ENCODE peak calls at places on chromosomes 13 and 19, in nine cellular contexts. One of them, this sample, is unnamed.
A peak's percentile ranks its signal among the peaks of the same experiment; 100 is the strongest.

GRCh38 chr13:46126552-46127171 is 21.8 kb upstream of the CPB2 start:
- DNase-seq in psoas muscle: peak; percentile 41
- DNase-seq in fibroblast of lung: peak; percentile 49
- DNase-seq in lower lobe of right lung: peak; percentile 77
- DNase-seq in endodermal cell: peak; percentile 93
- DNase-seq in left lung: peak; percentile 66
- DNase-seq in tibial artery: no peak
- DNase-seq in GM23248: peak; percentile 86
- DNase-seq in Peyer's patch: peak; percentile 82
- DNase-seq in this sample: peak; percentile 87

GRCh38 chr19:38361633-38362075 is 12.7 kb upstream of the PSMD8 start:
- DNase-seq in Peyer's patch: peak; percentile 88
- DNase-seq in left lung: peak; percentile 87
- DNase-seq in fibroblast of lung: peak; percentile 71
- DNase-seq in lower lobe of right lung: peak; percentile 87
- DNase-seq in psoas muscle: peak; percentile 68
- DNase-seq in endodermal cell: peak; percentile 99
- DNase-seq in tibial artery: peak; percentile 79
- DNase-seq in GM23248: peak; percentile 87
- DNase-seq in this sample: peak; percentile 98

GRCh38 chr19:19663292-19664120 is at the start of gene ATP13A1:
- DNase-seq in psoas muscle: peak; percentile 96
- DNase-seq in lower lobe of right lung: peak; percentile 99
- DNase-seq in Peyer's patch: peak; percentile 98
- DNase-seq in tibial artery: peak; percentile 99
- DNase-seq in left lung: peak; percentile 98
- DNase-seq in fibroblast of lung: peak; percentile 98
- DNase-seq in endodermal cell: peak; percentile 98
- DNase-seq in GM23248: peak; percentile 99
- DNase-seq in this sample: peak; percentile 99

GRCh38 chr19:57903298-57904174 is 12.9 kb downstream of the ZNF417 start:
- DNase-seq in psoas muscle: no peak
- DNase-seq in GM23248: peak; percentile 76
- DNase-seq in left lung: no peak
- DNase-seq in lower lobe of right lung: no peak
- DNase-seq in endodermal cell: no peak
- DNase-seq in Peyer's patch: peak; percentile 61
- DNase-seq in tibial artery: no peak
- DNase-seq in fibroblast of lung: peak; percentile 21
- DNase-seq in this sample: peak; percentile 83

GRCh38 chr13:39496487-39496998 is 106.5 kb downstream of the LHFPL6 start:
- DNase-seq in lower lobe of right lung: no peak
- DNase-seq in tibial artery: no peak
- DNase-seq in fibroblast of lung: no peak
- DNase-seq in endodermal cell: no peak
- DNase-seq in GM23248: no peak
- DNase-seq in Peyer's patch: no peak
- DNase-seq in left lung: no peak
- DNase-seq in psoas muscle: no peak
- DNase-seq in this sample: no peak

GRCh38 chr19:37114001-37114400 is 35.8 kb downstream of the ZNF420 start:
- DNase-seq in endodermal cell: no peak
- DNase-seq in tibial artery: no peak
- DNase-seq in left lung: no peak
- DNase-seq in psoas muscle: no peak
- DNase-seq in Peyer's patch: no peak
- DNase-seq in GM23248: no peak
- DNase-seq in fibroblast of lung: no peak
- DNase-seq in lower lobe of right lung: no peak
- DNase-seq in this sample: no peak

GRCh38 chr13:51821666-51822065 is 17.7 kb upstream of the DHRS12 start:
- DNase-seq in endodermal cell: no peak
- DNase-seq in Peyer's patch: peak; percentile 59
- DNase-seq in GM23248: no peak
- DNase-seq in left lung: no peak
- DNase-seq in fibroblast of lung: no peak
- DNase-seq in psoas muscle: no peak
- DNase-seq in lower lobe of right lung: no peak
- DNase-seq in tibial artery: no peak
- DNase-seq in this sample: no peak

GRCh38 chr13:72293206-72293605 is 426.2 kb upstream of the DACH1 start:
- DNase-seq in endodermal cell: no peak
- DNase-seq in fibroblast of lung: peak; percentile 49
- DNase-seq in left lung: no peak
- DNase-seq in GM23248: no peak
- DNase-seq in lower lobe of right lung: no peak
- DNase-seq in Peyer's patch: no peak
- DNase-seq in tibial artery: no peak
- DNase-seq in psoas muscle: no peak
- DNase-seq in this sample: no peak

GRCh38 chr13:71274923-71275593 is 591.9 kb downstream of the DACH1 start:
- DNase-seq in GM23248: no peak
- DNase-seq in Peyer's patch: no peak
- DNase-seq in psoas muscle: no peak
- DNase-seq in left lung: no peak
- DNase-seq in endodermal cell: no peak
- DNase-seq in fibroblast of lung: no peak
- DNase-seq in lower lobe of right lung: no peak
- DNase-seq in tibial artery: no peak
- DNase-seq in this sample: no peak

GRCh38 chr19:20640023-20640422 is 21.3 kb downstream of the ZNF626 start:
- DNase-seq in fibroblast of lung: no peak
- DNase-seq in lower lobe of right lung: no peak
- DNase-seq in endodermal cell: no peak
- DNase-seq in left lung: no peak
- DNase-seq in tibial artery: no peak
- DNase-seq in psoas muscle: no peak
- DNase-seq in Peyer's patch: no peak
- DNase-seq in GM23248: no peak
- DNase-seq in this sample: no peak

GRCh38 chr13:46179576-46180368 is 2.2 kb downstream of the LCP1 start:
- DNase-seq in fibroblast of lung: no peak
- DNase-seq in lower lobe of right lung: peak; percentile 75
- DNase-seq in GM23248: no peak
- DNase-seq in Peyer's patch: peak; percentile 93
- DNase-seq in left lung: peak; percentile 82
- DNase-seq in endodermal cell: no peak
- DNase-seq in tibial artery: peak; percentile 73
- DNase-seq in psoas muscle: peak; percentile 33
- DNase-seq in this sample: no peak

GRCh38 chr13:102225892-102226291 is 176.0 kb downstream of the FGF14 start:
- DNase-seq in GM23248: no peak
- DNase-seq in lower lobe of right lung: no peak
- DNase-seq in endodermal cell: no peak
- DNase-seq in tibial artery: no peak
- DNase-seq in fibroblast of lung: no peak
- DNase-seq in left lung: no peak
- DNase-seq in psoas muscle: no peak
- DNase-seq in Peyer's patch: no peak
- DNase-seq in this sample: no peak

DNA sequence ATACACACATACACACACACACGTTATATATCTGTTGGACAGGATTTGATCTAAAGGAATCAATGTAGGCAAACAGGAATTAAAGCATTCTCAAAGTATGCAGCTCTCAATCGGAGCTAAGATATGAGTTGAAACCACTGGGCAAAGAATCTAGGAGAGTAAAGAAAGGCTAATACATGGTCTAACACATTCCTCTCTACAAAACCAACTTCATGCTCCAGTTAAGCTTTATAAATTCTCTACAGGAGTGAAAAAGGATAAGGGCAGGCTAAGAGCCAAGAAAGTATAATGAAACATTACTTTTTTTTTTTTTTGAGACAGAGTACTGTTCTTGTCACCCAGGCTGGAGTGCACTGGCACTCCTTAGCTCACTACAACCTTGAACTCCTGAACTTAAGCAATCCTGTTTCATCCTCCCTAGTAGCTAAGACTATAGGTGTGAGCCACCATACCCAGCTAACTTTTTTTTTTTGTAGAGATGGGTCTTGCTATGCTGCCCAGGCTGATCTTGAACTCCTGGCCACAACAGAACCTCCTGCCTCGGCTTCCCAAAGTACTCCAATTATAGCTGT is 10.6 kb downstream of the FBXL3 start:
- DNase-seq in GM23248: no peak
- DNase-seq in Peyer's patch: no peak
- DNase-seq in left lung: no peak
- DNase-seq in psoas muscle: no peak
- DNase-seq in lower lobe of right lung: no peak
- DNase-seq in tibial artery: no peak
- DNase-seq in fibroblast of lung: peak; percentile 41
- DNase-seq in endodermal cell: no peak
- DNase-seq in this sample: no peak
- H3K4me1 ChIP-seq in GM23248: peaks cover 22% of the 10 kb centered on the region
- H3K4me1 ChIP-seq in Peyer's patch: peaks cover 4% of the 10 kb centered on the region
- H3K4me1 ChIP-seq in left lung: peaks cover 48% of the 10 kb centered on the region
- H3K4me1 ChIP-seq in psoas muscle: peaks cover 40% of the 10 kb centered on the region
- H3K4me1 ChIP-seq in lower lobe of right lung: peaks cover 39% of the 10 kb centered on the region
- H3K4me1 ChIP-seq in tibial artery: no peaks in the 10 kb centered on the region
- H3K4me1 ChIP-seq in fibroblast of lung: no peaks in the 10 kb centered on the region
- H3K4me1 ChIP-seq in endodermal cell: no peaks in the 10 kb centered on the region
- H3K4me1 ChIP-seq in this sample: no peaks in the 10 kb centered on the region

GRCh38 chr19:47243364-47243775 is 12.4 kb upstream of the BBC3 start:
- DNase-seq in left lung: no peak
- DNase-seq in fibroblast of lung: no peak
- DNase-seq in tibial artery: no peak
- DNase-seq in GM23248: no peak
- DNase-seq in endodermal cell: no peak
- DNase-seq in psoas muscle: no peak
- DNase-seq in Peyer's patch: no peak
- DNase-seq in lower lobe of right lung: no peak
- DNase-seq in this sample: no peak
- H3K4me1 ChIP-seq in left lung: peaks cover 63% of the 10 kb centered on the region
- H3K4me1 ChIP-seq in fibroblast of lung: peaks cover 14% of the 10 kb centered on the region
- H3K4me1 ChIP-seq in tibial artery: no peaks in the 10 kb centered on the region
- H3K4me1 ChIP-seq in GM23248: peaks cover 17% of the 10 kb centered on the region
- H3K4me1 ChIP-seq in endodermal cell: peaks cover 6% of the 10 kb centered on the region
- H3K4me1 ChIP-seq in psoas muscle: peaks cover 20% of the 10 kb centered on the region
- H3K4me1 ChIP-seq in Peyer's patch: peaks cover 31% of the 10 kb centered on the region
- H3K4me1 ChIP-seq in lower lobe of right lung: peaks cover 49% of the 10 kb centered on the region
- H3K4me1 ChIP-seq in this sample: peaks cover 17% of the 10 kb centered on the region

GRCh38 chr13:32538621-32539246 is at the start of gene N4BP2L2:
- DNase-seq in Peyer's patch: peak; percentile 97
- DNase-seq in GM23248: peak; percentile 99
- DNase-seq in endodermal cell: peak; percentile 97
- DNase-seq in fibroblast of lung: peak; percentile 96
- DNase-seq in tibial artery: peak; percentile 97
- DNase-seq in psoas muscle: peak; percentile 91
- DNase-seq in left lung: peak; percentile 97
- DNase-seq in lower lobe of right lung: peak; percentile 95
- DNase-seq in this sample: peak; percentile 85

GRCh38 chr13:32538234-32538620 is 368 bp downstream of the N4BP2L2 start:
- DNase-seq in endodermal cell: no peak
- DNase-seq in left lung: peak; percentile 56
- DNase-seq in lower lobe of right lung: peak; percentile 56
- DNase-seq in GM23248: peak; percentile 76
- DNase-seq in tibial artery: peak; percentile 72
- DNase-seq in psoas muscle: peak; percentile 27
- DNase-seq in fibroblast of lung: peak; percentile 50
- DNase-seq in Peyer's patch: no peak
- DNase-seq in this sample: no peak

GRCh38 chr13:32537580-32538233 is 888 bp downstream of the N4BP2L2 start:
- DNase-seq in left lung: peak; percentile 50
- DNase-seq in psoas muscle: peak; percentile 39
- DNase-seq in GM23248: peak; percentile 32
- DNase-seq in endodermal cell: peak; percentile 67
- DNase-seq in tibial artery: peak; percentile 73
- DNase-seq in fibroblast of lung: peak; percentile 7
- DNase-seq in lower lobe of right lung: peak; percentile 65
- DNase-seq in Peyer's patch: peak; percentile 59
- DNase-seq in this sample: peak; percentile 84

GRCh38 chr13:32535140-32535539 is 3.5 kb downstream of the N4BP2L2 start:
- DNase-seq in left lung: no peak
- DNase-seq in Peyer's patch: no peak
- DNase-seq in lower lobe of right lung: no peak
- DNase-seq in GM23248: peak; percentile 10
- DNase-seq in tibial artery: no peak
- DNase-seq in fibroblast of lung: no peak
- DNase-seq in endodermal cell: no peak
- DNase-seq in psoas muscle: no peak
- DNase-seq in this sample: no peak

DNA sequence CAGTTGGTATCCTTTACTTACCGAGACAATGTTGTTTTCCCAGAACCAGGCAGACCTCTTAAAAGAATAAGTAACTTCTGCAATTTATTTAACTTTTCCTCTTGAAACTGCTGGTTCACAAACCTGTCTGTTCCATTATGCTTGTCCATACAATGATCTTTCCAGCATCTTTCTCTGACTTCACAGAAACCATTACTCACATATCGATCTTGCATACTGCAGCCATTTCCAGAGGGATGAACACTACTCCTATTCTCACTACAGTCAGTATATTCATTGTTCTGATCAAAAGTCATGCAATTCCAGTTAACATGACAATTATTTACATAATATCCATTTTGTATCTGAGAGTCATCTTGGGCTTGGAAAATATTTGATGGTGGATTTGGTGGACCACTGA is 2.8 kb downstream of the N4BP2L2 start:
- DNase-seq in left lung: no peak
- DNase-seq in endodermal cell: no peak
- DNase-seq in fibroblast of lung: no peak
- DNase-seq in tibial artery: no peak
- DNase-seq in lower lobe of right lung: no peak
- DNase-seq in psoas muscle: no peak
- DNase-seq in Peyer's patch: no peak
- DNase-seq in GM23248: no peak
- DNase-seq in this sample: no peak
- H3K4me1 ChIP-seq in left lung: peaks cover 73% of the 10 kb centered on the region
- H3K4me1 ChIP-seq in endodermal cell: no peaks in the 10 kb centered on the region
- H3K4me1 ChIP-seq in fibroblast of lung: peaks cover 4% of the 10 kb centered on the region
- H3K4me1 ChIP-seq in tibial artery: no peaks in the 10 kb centered on the region
- H3K4me1 ChIP-seq in lower lobe of right lung: peaks cover 64% of the 10 kb centered on the region
- H3K4me1 ChIP-seq in psoas muscle: peaks cover 54% of the 10 kb centered on the region
- H3K4me1 ChIP-seq in Peyer's patch: no peaks in the 10 kb centered on the region
- H3K4me1 ChIP-seq in GM23248: peaks cover 26% of the 10 kb centered on the region
- H3K4me1 ChIP-seq in this sample: peaks cover 8% of the 10 kb centered on the region

GRCh38 chr13:44159633-44160279 is 213.9 kb upstream of the SERP2 start:
- DNase-seq in Peyer's patch: no peak
- DNase-seq in endodermal cell: no peak
- DNase-seq in fibroblast of lung: peak; percentile 51
- DNase-seq in lower lobe of right lung: no peak
- DNase-seq in left lung: no peak
- DNase-seq in GM23248: peak; percentile 23
- DNase-seq in psoas muscle: no peak
- DNase-seq in tibial artery: no peak
- DNase-seq in this sample: no peak
- H3K4me1 ChIP-seq in Peyer's patch: no peaks in the 10 kb centered on the region
- H3K4me1 ChIP-seq in endodermal cell: no peaks in the 10 kb centered on the region
- H3K4me1 ChIP-seq in fibroblast of lung: no peaks in the 10 kb centered on the region
- H3K4me1 ChIP-seq in lower lobe of right lung: peaks cover 23% of the 10 kb centered on the region
- H3K4me1 ChIP-seq in left lung: no peaks in the 10 kb centered on the region
- H3K4me1 ChIP-seq in GM23248: no peaks in the 10 kb centered on the region
- H3K4me1 ChIP-seq in psoas muscle: peaks cover 67% of the 10 kb centered on the region
- H3K4me1 ChIP-seq in tibial artery: peaks cover 4% of the 10 kb centered on the region
- H3K4me1 ChIP-seq in this sample: peaks cover 28% of the 10 kb centered on the region

This sample was measured in osteoblast.